ENCODE peak calls at places on chromosomes 2 and 18, in four cellular contexts. B is heart left ventricle, N is body of pancreas, Y is adrenal gland. I is an unnamed sample.

GRCh38 chr2:55133467-55134315 is 83.4 kb upstream of the RTN4 start:
- DNase-seq in Y (peak), N (peak), B (peak), I (no peak)

GRCh38 chr2:43052204-43052943 is 174.0 kb downstream of the ZFP36L2 start:
- DNase-seq in N (no peak), Y (no peak), B (no peak), I (no peak)

GRCh38 chr2:168192839-168193616 is 54.4 kb downstream of the STK39 start:
- DNase-seq in B (no peak), N (no peak), Y (no peak), I (no peak)

GRCh38 chr18:58807766-58808165 is 56.9 kb upstream of the ZNF532 start:
- DNase-seq in B (no peak), N (no peak), Y (no peak), I (peak)

GRCh38 chr2:43019025-43019367 is 207.4 kb downstream of the ZFP36L2 start:
- DNase-seq in N (no peak), B (peak), Y (no peak), I (no peak)

GRCh38 chr2:238239872-238240760 is at the start of gene HES6:
- DNase-seq in Y (peak), B (peak), N (peak), I (peak)

GRCh38 chr18:70663141-70663540 is 374.3 kb downstream of the SOCS6 start:
- DNase-seq in Y (no peak), B (no peak), N (no peak), I (no peak)

GRCh38 chr2:5479265-5479928 is 212.8 kb upstream of the SOX11 start:
- DNase-seq in N (no peak), Y (no peak), B (peak), I (no peak)

GRCh38 chr2:72271766-72272615 is 124.3 kb upstream of the CYP26B1 start:
- DNase-seq in N (no peak), Y (peak), B (no peak), I (no peak)

GRCh38 chr2:167890739-167891138 is 356.7 kb downstream of the STK39 start:
- DNase-seq in N (no peak), Y (no peak), B (no peak), I (no peak)

GRCh38 chr2:225841314-225841713 is 441.8 kb downstream of the NYAP2 start:
- DNase-seq in Y (no peak), B (no peak), N (no peak), I (no peak)

GRCh38 chr2:174970092-174970491 is 35.1 kb downstream of the CHN1 start:
- DNase-seq in Y (no peak), N (no peak), B (no peak), I (no peak)

GRCh38 chr2:183339311-183339710 is 215.1 kb downstream of the NUP35 start:
- DNase-seq in B (no peak), N (no peak), Y (no peak), I (no peak)

GRCh38 chr2:105929506-105929905 is 184.8 kb downstream of the NCK2 start:
- DNase-seq in N (no peak), Y (peak), B (no peak), I (peak)

GRCh38 chr2:4964579-4964978 is 727.6 kb upstream of the SOX11 start:
- DNase-seq in B (no peak), Y (no peak), N (no peak), I (no peak)

GRCh38 chr2:30282721-30283120 is 51.4 kb downstream of the LBH start:
- DNase-seq in N (no peak), B (no peak), Y (no peak), I (no peak)

GRCh38 chr2:128445533-128445900 is 126.8 kb upstream of the HS6ST1 start:
- DNase-seq in N (no peak), Y (no peak), B (no peak), I (no peak)

GRCh38 chr2:7357993-7358392 is 440.8 kb downstream of the RNF144A start:
- DNase-seq in Y (no peak), B (no peak), N (no peak), I (no peak)

DNA sequence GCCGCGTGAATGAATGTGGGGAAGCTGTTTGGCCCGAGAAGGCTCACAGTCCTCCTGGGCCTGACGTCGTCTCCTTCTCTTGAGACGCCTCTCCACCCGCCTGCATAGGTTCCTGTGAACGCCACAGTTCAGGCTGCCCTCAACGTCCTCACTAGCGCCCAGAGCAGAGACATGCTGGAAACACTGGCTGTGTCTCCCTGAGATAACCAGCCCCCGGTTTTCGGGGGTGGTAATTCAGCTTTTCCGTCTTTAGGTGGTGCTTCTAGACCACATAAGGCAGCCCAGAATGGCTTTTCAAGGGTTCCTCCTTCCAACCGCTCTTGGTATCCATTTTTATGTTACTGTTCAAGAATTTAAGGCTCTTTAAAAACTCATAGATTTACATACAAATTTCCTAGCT is 110.4 kb upstream of the PXDN start:
- DNase-seq in Y (no peak), B (no peak), N (no peak), I (peak)
- TF ChIP-seq CTCF in Y (no peak), B (peak), N (peak), I (peak)

GRCh38 chr2:137964859-137965459 is 686 bp downstream of the HNMT start:
- DNase-seq in B (no peak), Y (no peak), N (no peak), I (no peak)
- H3K27ac ChIP-seq in B (peak), Y (peak), N (peak), I (peak)

GRCh38 chr2:215441560-215442391 is 5.9 kb upstream of the FN1 start:
- DNase-seq in B (no peak), Y (no peak), N (no peak), I (no peak)
- TF ChIP-seq POLR2A in B (no peak), Y (no peak), N (no peak), I (no peak)

DNA sequence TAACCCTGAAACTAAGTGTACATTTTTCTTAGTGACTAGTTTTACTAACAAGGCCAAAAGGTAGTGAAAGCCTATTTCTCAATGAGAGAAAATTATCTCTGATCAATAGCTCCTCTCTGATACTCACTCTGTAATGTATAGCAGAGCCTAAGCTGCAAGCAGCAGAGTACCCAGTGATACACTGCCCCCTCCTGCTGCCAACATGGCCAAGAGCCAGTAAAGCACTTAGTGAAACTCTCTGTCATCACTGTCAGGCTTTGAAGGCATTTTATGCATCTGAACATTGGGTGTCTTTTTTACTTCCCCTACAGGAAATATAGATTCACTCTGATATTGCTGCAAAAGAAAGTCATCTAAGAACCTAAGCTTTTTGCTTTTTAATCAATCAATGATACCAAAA is 784.1 kb upstream of the CDH7 start:
- DNase-seq in B (peak), Y (no peak), N (no peak), I (peak)
- TF ChIP-seq CTCF in B (no peak), Y (no peak), N (no peak), I (no peak)